ENCODE peak calls at places on chromosome 13, in five cellular contexts. G, Q, J, F and B are unnamed samples.
A peak's percentile ranks its signal among the peaks of the same experiment; 100 is the strongest.

GRCh38 chr13:109785141-109785891 is 1.1 kb downstream of the IRS2 start:
- DNase-seq in Q (peak; percentile 44), F (peak; percentile 76), G (no peak), J (peak; percentile 50), B (no peak)

GRCh38 chr13:20430296-20430695 is 95.4 kb downstream of the CRYL1 start:
- DNase-seq in F (no peak), J (no peak), G (no peak), Q (no peak), B (no peak)

GRCh38 chr13:76889254-76889653 is 3.0 kb upstream of the KCTD12 start:
- DNase-seq in G (no peak), F (no peak), Q (no peak), J (no peak), B (no peak)

GRCh38 chr13:71661921-71662320 is 205.1 kb downstream of the DACH1 start:
- DNase-seq in Q (no peak), G (no peak), F (no peak), J (no peak), B (no peak)

GRCh38 chr13:44894001-44894770 is 95.1 kb downstream of the NUFIP1 start:
- DNase-seq in J (no peak), F (no peak), G (no peak), Q (no peak), B (no peak)

GRCh38 chr13:57314897-57315520 is 148.0 kb downstream of the PRR20E start:
- DNase-seq in G (no peak), J (peak; percentile 2), F (no peak), Q (no peak), B (no peak)

GRCh38 chr13:114230575-114230974 is 4.1 kb upstream of the CDC16 start:
- DNase-seq in F (no peak), Q (no peak), G (no peak), J (peak; percentile 72), B (no peak)

GRCh38 chr13:41054212-41054877 is 7.0 kb upstream of the WBP4 start:
- DNase-seq in G (no peak), J (peak; percentile 63), Q (peak; percentile 42), F (no peak), B (peak; percentile 49)

GRCh38 chr13:44068737-44069136 is 189.0 kb downstream of the LACC1 start:
- DNase-seq in Q (no peak), F (no peak), G (no peak), J (peak; percentile 41), B (no peak)

GRCh38 chr13:59318320-59318930 is 845.3 kb downstream of the DIAPH3 start:
- DNase-seq in G (peak; percentile 18), F (no peak), J (peak; percentile 94), Q (peak; percentile 54), B (peak; percentile 9)

GRCh38 chr13:93859666-93860065 is 619.8 kb downstream of the DCT start:
- DNase-seq in Q (no peak), J (no peak), F (no peak), G (no peak), B (no peak)

GRCh38 chr13:110301606-110302131 is 5.3 kb downstream of the COL4A1 start:
- DNase-seq in G (no peak), Q (no peak), J (peak; percentile 24), F (peak; percentile 72), B (no peak)

GRCh38 chr13:95463516-95463915 is 89.0 kb upstream of the CLDN10 start:
- DNase-seq in F (no peak), J (no peak), Q (no peak), G (no peak), B (no peak)

GRCh38 chr13:104408733-104409132 is 1342.5 kb upstream of the SLC10A2 start:
- DNase-seq in Q (no peak), G (no peak), J (no peak), F (no peak), B (no peak)

GRCh38 chr13:44383945-44384344 is 10.3 kb downstream of the SERP2 start:
- DNase-seq in J (no peak), F (no peak), G (no peak), Q (no peak), B (no peak)

GRCh38 chr13:53240316-53240715 is 211.7 kb downstream of the OLFM4 start:
- DNase-seq in Q (no peak), J (no peak), G (no peak), F (no peak), B (no peak)

GRCh38 chr13:67186985-67187569 is 43.1 kb downstream of the PCDH9 start:
- DNase-seq in Q (no peak), J (peak; percentile 6), F (no peak), G (no peak), B (no peak)

GRCh38 chr13:41751734-41752445 is 209.0 kb downstream of the VWA8 start:
- DNase-seq in Q (no peak), F (no peak), J (no peak), G (no peak), B (peak; percentile 22)

GRCh38 chr13:40271931-40272775 is 394.3 kb downstream of the FOXO1 start:
- DNase-seq in J (no peak), F (peak; percentile 93), G (no peak), Q (peak; percentile 38), B (peak; percentile 62)

GRCh38 chr13:73138276-73138950 is 79.6 kb downstream of the KLF5 start:
- DNase-seq in G (no peak), F (no peak), J (peak; percentile 20), Q (no peak), B (no peak)

GRCh38 chr13:40063743-40064142 is 408.3 kb downstream of the COG6 start:
- DNase-seq in G (no peak), J (no peak), F (no peak), Q (no peak), B (no peak)

GRCh38 chr13:98143157-98143553 is 261 bp downstream of the FARP1 start:
- DNase-seq in J (no peak), G (no peak), F (peak; percentile 66), Q (no peak), B (no peak)

GRCh38 chr13:101382701-101383100 is 33.6 kb downstream of the NALCN start:
- DNase-seq in Q (no peak), J (no peak), F (no peak), G (no peak), B (no peak)

GRCh38 chr13:42781362-42781761 is at the start of gene FAM216B:
- DNase-seq in J (no peak), G (no peak), F (no peak), Q (no peak), B (no peak)

GRCh38 chr13:61078976-61079770 is 336.5 kb downstream of the PCDH20 start:
- DNase-seq in J (peak; percentile 27), Q (no peak), G (no peak), F (no peak), B (no peak)

GRCh38 chr13:110838867-110839538 is 75.9 kb downstream of the ANKRD10 start:
- DNase-seq in Q (no peak), F (no peak), J (no peak), G (no peak), B (no peak)

GRCh38 chr13:44267966-44268365 is 105.7 kb upstream of the SERP2 start:
- DNase-seq in J (no peak), Q (no peak), F (no peak), G (no peak), B (no peak)

GRCh38 chr13:112729408-112729807 is 39.6 kb downstream of the ATP11A start:
- DNase-seq in Q (no peak), J (no peak), F (peak; percentile 62), G (no peak), B (no peak)

GRCh38 chr13:98267080-98267912 is 90.2 kb upstream of the RNF113B start:
- DNase-seq in F (no peak), G (no peak), Q (peak; percentile 71), J (no peak), B (no peak)

GRCh38 chr13:27043013-27043412 is 128.6 kb downstream of the USP12 start:
- DNase-seq in G (peak; percentile 87), Q (no peak), J (peak; percentile 27), F (peak; percentile 79), B (no peak)

DNA sequence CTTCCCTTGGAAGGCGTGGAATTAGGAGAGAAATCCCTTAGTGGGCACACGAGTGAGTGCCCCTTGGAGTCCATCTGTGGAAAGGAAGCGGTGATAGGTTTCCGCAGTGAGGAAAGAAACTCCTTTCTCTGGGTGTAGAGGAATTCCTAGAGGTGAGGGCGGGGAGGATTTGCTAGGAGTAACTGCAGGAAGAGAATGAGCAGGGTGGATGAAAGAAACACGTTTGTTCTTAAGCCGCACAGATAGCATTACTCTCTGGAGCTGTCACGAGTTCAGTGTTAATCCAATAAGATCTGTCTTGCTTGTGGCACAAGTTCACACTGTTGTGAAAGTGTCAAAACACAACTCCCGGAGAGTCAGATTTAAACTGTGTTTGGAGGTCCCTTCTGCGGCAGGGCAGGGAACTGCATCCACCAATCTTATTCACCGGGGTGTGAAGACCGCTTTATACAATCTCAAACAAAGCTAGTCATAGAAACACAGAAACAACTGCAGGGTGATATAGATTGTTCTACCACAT is 1.2 kb downstream of the KL start:
- DNase-seq in Q (peak; percentile 44), G (peak; percentile 5), F (peak; percentile 84), J (peak; percentile 66), B (no peak)
- TF ChIP-seq CTCF in Q (peak; percentile 62), G (peak; percentile 75), F (peak; percentile 22), J (peak; percentile 50), B (peak; percentile 45)

GRCh38 chr13:100089633-100090032 is 740 bp downstream of the PCCA start:
- DNase-seq in J (no peak), Q (no peak), F (no peak), G (no peak), B (peak; percentile 53)

GRCh38 chr13:100088282-100088647 is 628 bp upstream of the PCCA start:
- DNase-seq in F (no peak), G (no peak), J (no peak), Q (no peak), B (no peak)

GRCh38 chr13:100090861-100091260 is 2.0 kb downstream of the PCCA start:
- DNase-seq in G (no peak), Q (no peak), F (no peak), J (no peak), B (no peak)

GRCh38 chr13:100088648-100089601 is at the start of gene PCCA:
- DNase-seq in J (peak; percentile 99), Q (peak; percentile 97), F (peak; percentile 97), G (peak; percentile 45), B (peak; percentile 95)
- TF ChIP-seq POLR2AphosphoS5 in J (peak; percentile 90), Q (peak; percentile 88), F (peak; percentile 50), G (peak; percentile 67), B (peak; percentile 94)

GRCh38 chr13:30576528-30576927 is 41.2 kb upstream of the USPL1 start:
- DNase-seq in J (no peak), Q (peak; percentile 11), F (no peak), G (no peak), B (peak; percentile 14)
- TF ChIP-seq CTCF in J (no peak), Q (no peak), F (no peak), G (no peak), B (no peak)

GRCh38 chr13:36945078-36945477 is 25.0 kb upstream of the SMAD9 start:
- DNase-seq in Q (no peak), F (no peak), J (no peak), G (no peak), B (no peak)
- TF ChIP-seq POLR2AphosphoS5 in Q (no peak), F (no peak), J (no peak), G (no peak), B (no peak)

DNA sequence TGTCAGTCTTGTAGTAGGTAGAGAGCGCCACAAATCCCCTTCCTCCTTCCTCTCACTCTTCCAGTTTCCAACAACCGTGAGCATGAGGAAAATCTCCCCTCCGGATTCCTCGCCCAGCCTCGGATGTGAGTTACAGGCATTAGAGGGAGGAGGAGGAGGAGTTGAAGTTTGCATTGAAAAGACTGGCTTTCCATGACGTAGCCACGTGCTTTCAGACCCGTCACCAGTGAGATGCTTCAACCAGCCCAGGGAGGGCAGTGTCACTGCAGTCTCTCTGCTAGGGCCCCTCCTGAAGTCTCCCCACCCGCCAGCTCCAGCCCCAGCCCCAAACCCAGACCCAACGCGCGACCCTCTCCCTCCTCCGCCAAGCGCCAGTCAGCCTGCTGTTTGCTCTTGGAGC is 444 bp upstream of the FGF14 start:
- DNase-seq in J (peak; percentile 91), Q (peak; percentile 12), F (peak; percentile 66), G (no peak), B (no peak)
- TF ChIP-seq CTCF in J (peak; percentile 25), Q (no peak), F (no peak), G (no peak), B (no peak)